ENCODE peak calls at places on chromosomes 6 and 20, in four cellular contexts. O is NCI-H1105, N is foreskin fibroblast, L is PC-3. V is an unnamed sample.

GRCh38 chr20:64121586-64121985 is 14.2 kb upstream of the NPBWR2 start:
- DNase-seq in L (no peak), N (no peak), O (no peak), V (peak)

GRCh38 chr6:10582774-10583508 is 61.8 kb downstream of the GCNT2 start:
- DNase-seq in N (no peak), L (no peak), O (peak), V (no peak)

GRCh38 chr6:166567107-166567506 is 19.4 kb downstream of the RAMACL start:
- DNase-seq in N (peak), O (no peak), L (peak), V (no peak)

GRCh38 chr6:44700422-44700821 is 312.9 kb downstream of the CDC5L start:
- DNase-seq in L (no peak), O (no peak), N (no peak), V (no peak)

GRCh38 chr20:38473353-38473795 is 731 bp downstream of the RALGAPB start:
- DNase-seq in L (peak), O (peak), N (peak), V (no peak)

GRCh38 chr20:6740096-6740495 is 27.4 kb upstream of the BMP2 start:
- DNase-seq in O (no peak), N (no peak), L (no peak), V (no peak)

GRCh38 chr6:7108964-7109836 is 1.4 kb downstream of the RREB1 start:
- DNase-seq in O (no peak), N (peak), L (peak), V (peak)

GRCh38 chr20:44743916-44744655 is 1.6 kb upstream of the KCNK15 start:
- DNase-seq in O (no peak), N (no peak), L (no peak), V (no peak)

GRCh38 chr6:138044458-138044857 is 62.8 kb downstream of the PERP start:
- DNase-seq in O (no peak), N (no peak), L (peak), V (no peak)

GRCh38 chr20:11814276-11814675 is 103.4 kb upstream of the BTBD3 start:
- DNase-seq in L (peak), N (peak), O (no peak), V (no peak)

V was measured in activated effector memory CD4-positive, alpha-beta T cell treated with anti-CD3 and anti-CD28 coated beads, Interleukin-2, amount 50 U/mL, for 16 hours.